ENCODE peak calls at places on chromosome 3, in eight cellular contexts. I, Q, C, G, K, J, Z and R are unnamed samples. For H3K4me1, the result is how much of the 10 kb centered on the place peaks cover.

GRCh38 chr3:131231710-131232348 is 149.7 kb upstream of the NUDT16 start:
- DNase-seq in K (no peak), Z (no peak), I (no peak), C (no peak), Q (no peak), J (no peak), G (no peak), R (no peak)

GRCh38 chr3:139811331-139811730 is 123.7 kb upstream of the CLSTN2 start:
- DNase-seq in Z (no peak), Q (no peak), C (no peak), J (no peak), K (no peak), G (no peak), I (no peak), R (no peak)

GRCh38 chr3:119352863-119353527 is 58.8 kb downstream of the ARHGAP31 start:
- DNase-seq in I (no peak), G (no peak), Q (no peak), C (no peak), J (no peak), K (no peak), Z (no peak), R (no peak)

GRCh38 chr3:62667714-62668113 is 207.5 kb downstream of the CADPS start:
- DNase-seq in Q (no peak), C (no peak), K (no peak), G (no peak), I (no peak), Z (no peak), J (no peak), R (no peak)

GRCh38 chr3:159904455-159904854 is 84.2 kb upstream of the IL12A start:
- DNase-seq in G (no peak), K (no peak), I (no peak), C (no peak), J (no peak), Q (no peak), Z (no peak), R (no peak)

GRCh38 chr3:65636326-65636725 is 402.4 kb downstream of the MAGI1 start:
- DNase-seq in C (no peak), Q (no peak), G (no peak), K (no peak), Z (no peak), J (no peak), I (no peak), R (peak)

GRCh38 chr3:7760718-7761117 is 740.9 kb upstream of the LMCD1 start:
- DNase-seq in Z (no peak), G (no peak), K (no peak), Q (no peak), C (no peak), I (no peak), J (no peak), R (no peak)

GRCh38 chr3:71266875-71267274 is 316.7 kb downstream of the FOXP1 start:
- DNase-seq in C (no peak), K (no peak), Q (no peak), Z (no peak), G (no peak), J (no peak), I (no peak), R (no peak)

GRCh38 chr3:12706504-12707253 is 42.8 kb upstream of the RAF1 start:
- DNase-seq in K (peak), Z (peak), J (peak), Q (peak), C (peak), I (no peak), G (peak), R (peak)

GRCh38 chr3:37218206-37218605 is 43.8 kb upstream of the LRRFIP2 start:
- DNase-seq in C (no peak), K (no peak), Z (no peak), Q (peak), J (no peak), I (no peak), G (no peak), R (peak)

GRCh38 chr3:17032407-17033034 is 147.8 kb downstream of the PLCL2 start:
- DNase-seq in I (no peak), Z (no peak), G (no peak), Q (no peak), J (no peak), C (no peak), K (peak), R (no peak)

GRCh38 chr3:33083958-33084357 is 13.0 kb downstream of the GLB1 start:
- DNase-seq in G (no peak), I (no peak), K (no peak), C (no peak), Q (no peak), J (no peak), Z (no peak), R (no peak)

GRCh38 chr3:13549513-13550256 is 760 bp downstream of the FBLN2 start:
- DNase-seq in I (peak), Z (no peak), C (no peak), K (no peak), J (no peak), G (no peak), Q (peak), R (no peak)

GRCh38 chr3:192417012-192417411 is 310.3 kb downstream of the FGF12 start:
- DNase-seq in J (no peak), K (no peak), G (no peak), I (no peak), Z (no peak), C (no peak), Q (no peak), R (no peak)

GRCh38 chr3:171842864-171843511 is at the start of gene TMEM212:
- DNase-seq in Q (no peak), Z (no peak), K (no peak), J (no peak), G (no peak), C (no peak), I (no peak), R (no peak)

GRCh38 chr3:8416965-8417364 is 84.7 kb upstream of the LMCD1 start:
- DNase-seq in Q (no peak), J (no peak), G (no peak), C (peak), Z (no peak), K (no peak), I (no peak), R (peak)

GRCh38 chr3:186746008-186746407 is 28.8 kb downstream of the KNG1 start:
- DNase-seq in J (no peak), Q (no peak), K (peak), C (peak), I (no peak), G (peak), Z (no peak), R (no peak)

GRCh38 chr3:126773167-126773566 is 69.1 kb downstream of the CHCHD6 start:
- DNase-seq in J (no peak), G (no peak), Z (no peak), C (no peak), K (no peak), I (no peak), Q (no peak), R (no peak)

GRCh38 chr3:64046527-64046926 is 23.2 kb upstream of the PSMD6 start:
- DNase-seq in I (no peak), C (no peak), K (no peak), Q (no peak), Z (no peak), J (no peak), G (no peak), R (no peak)

GRCh38 chr3:140050977-140051957 is 116.3 kb downstream of the CLSTN2 start:
- DNase-seq in C (no peak), J (no peak), I (no peak), G (no peak), Q (no peak), K (no peak), Z (no peak), R (peak)

GRCh38 chr3:177611781-177612389 is 414.6 kb upstream of the TBL1XR1 start:
- DNase-seq in Z (no peak), J (no peak), C (no peak), I (no peak), G (no peak), K (no peak), Q (no peak), R (no peak)

GRCh38 chr3:128252083-128252482 is 98.8 kb downstream of the EEFSEC start:
- DNase-seq in K (no peak), C (no peak), I (no peak), Z (no peak), J (no peak), Q (no peak), G (no peak), R (no peak)

GRCh38 chr3:172516318-172517214 is 6.7 kb downstream of the TNFSF10 start:
- DNase-seq in K (no peak), I (no peak), C (peak), J (peak), Z (no peak), G (peak), Q (no peak), R (no peak)

GRCh38 chr3:171850968-171851600 is 7.9 kb downstream of the TMEM212 start:
- DNase-seq in Z (no peak), C (no peak), G (no peak), J (no peak), Q (no peak), I (no peak), K (no peak), R (no peak)

GRCh38 chr3:42053476-42053875 is 37.7 kb upstream of the TRAK1 start:
- DNase-seq in I (peak), Z (no peak), J (no peak), C (peak), K (no peak), G (no peak), Q (peak), R (no peak)

GRCh38 chr3:94293793-94294195 is 230.9 kb downstream of the NSUN3 start:
- DNase-seq in K (no peak), Z (no peak), J (no peak), Q (no peak), I (no peak), C (no peak), G (no peak), R (no peak)

GRCh38 chr3:24100694-24101402 is 155.8 kb downstream of the NR1D2 start:
- DNase-seq in C (no peak), K (no peak), J (no peak), G (no peak), I (no peak), Q (no peak), Z (no peak), R (no peak)

GRCh38 chr3:69009559-69010410 is 3.7 kb downstream of the EOGT start:
- DNase-seq in C (no peak), G (no peak), Q (no peak), I (no peak), K (no peak), Z (no peak), J (peak), R (no peak)

GRCh38 chr3:178588593-178588992 is 52.4 kb downstream of the KCNMB2 start:
- DNase-seq in K (no peak), J (no peak), G (no peak), I (no peak), Z (no peak), C (no peak), Q (no peak), R (no peak)

GRCh38 chr3:52262447-52262846 is 16.0 kb downstream of the WDR82 start:
- DNase-seq in K (no peak), Z (no peak), I (no peak), C (no peak), J (no peak), G (no peak), Q (no peak), R (no peak)

GRCh38 chr3:118884748-118885206 is 149.9 kb downstream of the IGSF11 start:
- DNase-seq in Q (peak), C (peak), I (peak), K (peak), G (peak), Z (no peak), J (no peak), R (peak)

DNA sequence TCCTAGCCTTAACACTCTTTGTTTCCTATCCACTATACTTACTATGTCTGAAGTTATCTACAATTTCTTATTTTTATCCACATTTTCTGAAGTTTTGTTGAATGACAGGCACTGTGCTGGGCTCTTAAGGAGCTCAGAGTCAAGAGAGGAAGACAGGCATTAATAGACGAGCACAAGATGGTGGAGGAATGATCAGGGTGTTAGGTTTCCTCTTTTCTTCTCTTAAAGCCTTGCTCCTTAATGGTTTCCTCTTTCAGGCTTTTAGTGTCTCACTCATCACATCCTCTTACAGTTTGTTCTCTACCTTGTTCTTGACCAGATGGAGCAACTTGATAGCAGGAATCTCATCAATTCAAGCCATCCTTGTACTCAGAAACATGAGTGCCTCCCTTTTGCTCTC is 52.9 kb upstream of the BCL6 start:
- DNase-seq in Z (no peak), Q (no peak), I (no peak), C (no peak), J (no peak), K (no peak), G (no peak), R (no peak)
- H3K4me3 ChIP-seq in Z (no peak), Q (no peak), I (no peak), C (no peak), J (no peak), K (no peak), G (no peak), R (no peak)

GRCh38 chr3:31810991-31811433 is 170.1 kb downstream of the OSBPL10 start:
- DNase-seq in K (no peak), C (no peak), Z (no peak), G (no peak), I (no peak), Q (no peak), J (no peak), R (no peak)

GRCh38 chr3:31815631-31816440 is 165.2 kb downstream of the OSBPL10 start:
- DNase-seq in Q (no peak), G (no peak), J (no peak), K (no peak), I (no peak), Z (no peak), C (no peak), R (no peak)

GRCh38 chr3:31815006-31815405 is 166.1 kb downstream of the OSBPL10 start:
- DNase-seq in G (no peak), K (no peak), I (no peak), Q (no peak), Z (no peak), C (no peak), J (no peak), R (no peak)

GRCh38 chr3:31813686-31814085 is 167.4 kb downstream of the OSBPL10 start:
- DNase-seq in K (no peak), C (no peak), I (no peak), J (no peak), G (no peak), Q (no peak), Z (no peak), R (no peak)

DNA sequence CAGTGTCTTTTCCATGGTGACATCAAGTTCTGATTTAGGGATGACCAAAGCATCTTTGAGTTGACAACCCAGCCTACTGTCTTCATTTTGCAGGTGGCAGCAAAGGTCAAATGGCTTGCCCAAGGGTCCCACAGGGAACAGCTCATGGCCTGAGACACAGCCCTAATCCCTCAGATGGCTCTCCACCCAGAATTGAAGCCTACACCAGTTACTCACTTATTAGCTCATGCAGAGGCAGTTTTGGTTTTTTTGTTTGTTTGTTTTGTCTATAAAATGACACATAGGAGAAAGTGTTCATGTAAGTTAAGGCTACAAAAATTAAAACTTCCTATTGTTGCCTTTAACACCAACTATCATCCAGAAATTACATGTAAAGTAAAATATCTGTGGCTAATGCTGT is 167.9 kb downstream of the OSBPL10 start:
- DNase-seq in G (no peak), Z (no peak), I (no peak), J (no peak), Q (no peak), K (no peak), C (no peak), R (no peak)
- TF ChIP-seq CTCF in G (no peak), Z (no peak), I (no peak), J (no peak), Q (no peak), K (no peak), C (no peak), R (no peak)

GRCh38 chr3:149493315-149494021 is 19.0 kb downstream of the TM4SF4 start:
- DNase-seq in K (no peak), G (no peak), J (no peak), Z (no peak), I (no peak), C (no peak), Q (no peak), R (no peak)
- H3K4me1 ChIP-seq in K (under half), G (under half), J (under half), Z (under half), I (under half), C (under half), Q (under half), R (under half)

DNA sequence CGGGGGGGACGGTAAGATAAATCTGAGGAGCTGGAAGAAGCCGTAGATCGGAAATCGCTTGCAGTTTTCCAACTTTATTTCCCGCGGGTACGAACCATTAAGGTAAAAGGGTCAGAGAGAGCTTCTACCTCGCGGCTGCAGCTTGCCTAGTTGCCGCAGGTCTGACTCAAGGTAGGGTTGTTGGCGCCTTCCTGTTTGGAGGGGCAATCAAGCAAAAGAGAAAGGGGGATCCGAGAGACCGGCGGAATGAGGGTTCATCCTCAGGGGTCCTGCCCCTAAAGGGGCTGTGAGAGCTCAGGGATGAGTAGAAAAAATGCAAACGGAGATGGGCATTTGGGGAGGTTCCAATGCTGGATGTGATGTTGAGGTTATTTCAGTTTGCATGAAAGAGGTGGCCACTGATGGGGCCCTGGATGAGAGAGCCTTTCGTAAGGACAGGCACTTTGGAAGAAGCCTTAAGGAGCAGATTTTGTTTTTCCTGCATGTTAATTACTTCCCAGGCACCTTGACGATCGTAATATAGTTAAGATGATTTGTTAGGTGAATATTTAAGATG is 265.4 kb downstream of the CGGBP1 start:
- DNase-seq in Z (no peak), I (no peak), J (no peak), Q (no peak), K (no peak), C (no peak), G (no peak), R (no peak)
- H3K4me3 ChIP-seq in Z (no peak), I (peak), J (no peak), Q (peak), K (peak), C (peak), G (no peak), R (no peak)

DNA sequence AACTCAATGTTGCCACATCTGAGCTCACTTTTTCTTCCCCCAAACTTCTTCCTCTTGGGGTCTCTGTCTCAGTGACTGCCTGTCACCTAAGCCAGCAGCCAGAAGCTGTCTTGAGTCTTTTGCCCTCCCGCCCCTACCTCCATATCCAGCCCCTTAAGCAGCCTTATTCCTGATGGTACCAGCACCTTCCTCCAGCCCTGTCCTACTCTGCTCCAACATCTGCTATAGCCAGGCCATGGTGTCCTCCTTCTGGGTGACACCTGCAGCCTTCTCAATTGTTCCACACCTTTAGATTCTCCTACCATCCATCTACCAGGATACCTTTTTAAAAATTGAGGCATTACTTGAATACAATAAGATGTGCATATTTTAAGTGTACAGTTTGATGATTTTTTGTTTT is 53.8 kb downstream of the EPHB3 start:
- DNase-seq in G (no peak), K (no peak), C (no peak), J (no peak), Z (no peak), I (no peak), Q (peak), R (no peak)
- TF ChIP-seq CTCF in G (no peak), K (no peak), C (no peak), J (no peak), Z (no peak), I (no peak), Q (no peak), R (no peak)